ENCODE peak calls at places on chromosome 7, in six cellular contexts. One of them, this sample, is unnamed.
A peak's percentile ranks its signal among the peaks of the same experiment; 100 is the strongest.

GRCh38 chr7:122675011-122675410 is 23.9 kb downstream of the RNF133 start:
- DNase-seq in tibial artery: no peak
- DNase-seq in AG04449: no peak
- DNase-seq in endothelial cell: no peak
- DNase-seq in body of pancreas: no peak
- DNase-seq in lower lobe of right lung: no peak
- DNase-seq in this sample: no peak

GRCh38 chr7:2181077-2181854 is 51.5 kb downstream of the MAD1L1 start:
- DNase-seq in body of pancreas: no peak
- DNase-seq in AG04449: no peak
- DNase-seq in endothelial cell: no peak
- DNase-seq in lower lobe of right lung: no peak
- DNase-seq in tibial artery: no peak
- DNase-seq in this sample: no peak

GRCh38 chr7:97858221-97858620 is 14.0 kb downstream of the ASNS start:
- DNase-seq in lower lobe of right lung: no peak
- DNase-seq in endothelial cell: no peak
- DNase-seq in AG04449: no peak
- DNase-seq in body of pancreas: no peak
- DNase-seq in tibial artery: no peak
- DNase-seq in this sample: no peak

GRCh38 chr7:155291045-155291530 is 6.6 kb upstream of the INSIG1 start:
- DNase-seq in tibial artery: no peak
- DNase-seq in AG04449: no peak
- DNase-seq in lower lobe of right lung: peak; percentile 67
- DNase-seq in endothelial cell: no peak
- DNase-seq in body of pancreas: peak; percentile 29
- DNase-seq in this sample: no peak

GRCh38 chr7:76222839-76223238 is 21.1 kb downstream of the SRRM3 start:
- DNase-seq in lower lobe of right lung: no peak
- DNase-seq in body of pancreas: no peak
- DNase-seq in tibial artery: no peak
- DNase-seq in AG04449: no peak
- DNase-seq in endothelial cell: no peak
- DNase-seq in this sample: no peak

GRCh38 chr7:138478499-138478908 is 18.4 kb downstream of the TRIM24 start:
- DNase-seq in body of pancreas: peak; percentile 40
- DNase-seq in endothelial cell: no peak
- DNase-seq in tibial artery: no peak
- DNase-seq in AG04449: no peak
- DNase-seq in lower lobe of right lung: no peak
- DNase-seq in this sample: no peak

GRCh38 chr7:130380121-130380860 is at the start of gene CPA1:
- DNase-seq in endothelial cell: no peak
- DNase-seq in body of pancreas: peak; percentile 96
- DNase-seq in lower lobe of right lung: no peak
- DNase-seq in tibial artery: no peak
- DNase-seq in AG04449: no peak
- DNase-seq in this sample: peak; percentile 75

GRCh38 chr7:99096124-99096887 is 47.6 kb downstream of the SMURF1 start:
- DNase-seq in lower lobe of right lung: no peak
- DNase-seq in AG04449: no peak
- DNase-seq in body of pancreas: peak; percentile 56
- DNase-seq in endothelial cell: no peak
- DNase-seq in tibial artery: no peak
- DNase-seq in this sample: no peak

GRCh38 chr7:129958643-129959479 is 6.1 kb upstream of the UBE2H start:
- DNase-seq in endothelial cell: peak; percentile 56
- DNase-seq in lower lobe of right lung: no peak
- DNase-seq in tibial artery: no peak
- DNase-seq in AG04449: peak; percentile 33
- DNase-seq in body of pancreas: peak; percentile 76
- DNase-seq in this sample: peak; percentile 18

GRCh38 chr7:148535227-148535626 is 55.3 kb upstream of the C7orf33 start:
- DNase-seq in lower lobe of right lung: no peak
- DNase-seq in tibial artery: no peak
- DNase-seq in body of pancreas: no peak
- DNase-seq in endothelial cell: no peak
- DNase-seq in AG04449: no peak
- DNase-seq in this sample: no peak

GRCh38 chr7:6154542-6155404 is 117.7 kb downstream of the CYTH3 start:
- DNase-seq in endothelial cell: no peak
- DNase-seq in body of pancreas: no peak
- DNase-seq in lower lobe of right lung: no peak
- DNase-seq in tibial artery: peak; percentile 53
- DNase-seq in AG04449: no peak
- DNase-seq in this sample: peak; percentile 95

GRCh38 chr7:148419856-148420508 is 170.6 kb upstream of the C7orf33 start:
- DNase-seq in lower lobe of right lung: no peak
- DNase-seq in tibial artery: no peak
- DNase-seq in endothelial cell: no peak
- DNase-seq in body of pancreas: no peak
- DNase-seq in AG04449: no peak
- DNase-seq in this sample: no peak

GRCh38 chr7:102431617-102432298 is 1.6 kb upstream of the ORAI2 start:
- DNase-seq in tibial artery: no peak
- DNase-seq in lower lobe of right lung: no peak
- DNase-seq in AG04449: no peak
- DNase-seq in body of pancreas: no peak
- DNase-seq in endothelial cell: no peak
- DNase-seq in this sample: no peak

GRCh38 chr7:25859732-25860131 is 292.3 kb upstream of the NFE2L3 start:
- DNase-seq in endothelial cell: no peak
- DNase-seq in body of pancreas: no peak
- DNase-seq in tibial artery: no peak
- DNase-seq in AG04449: no peak
- DNase-seq in lower lobe of right lung: no peak
- DNase-seq in this sample: no peak

GRCh38 chr7:22864855-22865606 is 42.4 kb upstream of the TOMM7 start:
- DNase-seq in AG04449: no peak
- DNase-seq in endothelial cell: no peak
- DNase-seq in body of pancreas: no peak
- DNase-seq in lower lobe of right lung: no peak
- DNase-seq in tibial artery: no peak
- DNase-seq in this sample: no peak

GRCh38 chr7:132326878-132327589 is 249.2 kb downstream of the PLXNA4 start:
- DNase-seq in AG04449: no peak
- DNase-seq in tibial artery: no peak
- DNase-seq in endothelial cell: no peak
- DNase-seq in body of pancreas: no peak
- DNase-seq in lower lobe of right lung: no peak
- DNase-seq in this sample: no peak

GRCh38 chr7:78794101-78794500 is 659.4 kb downstream of the MAGI2 start:
- DNase-seq in tibial artery: no peak
- DNase-seq in body of pancreas: no peak
- DNase-seq in lower lobe of right lung: no peak
- DNase-seq in endothelial cell: no peak
- DNase-seq in AG04449: peak; percentile 62
- DNase-seq in this sample: no peak

GRCh38 chr7:132654150-132654549 is 77.9 kb upstream of the PLXNA4 start:
- DNase-seq in AG04449: no peak
- DNase-seq in endothelial cell: peak; percentile 17
- DNase-seq in body of pancreas: no peak
- DNase-seq in tibial artery: no peak
- DNase-seq in lower lobe of right lung: no peak
- DNase-seq in this sample: no peak

GRCh38 chr7:5681423-5681822 is 100.0 kb downstream of the RNF216 start:
- DNase-seq in tibial artery: no peak
- DNase-seq in endothelial cell: no peak
- DNase-seq in lower lobe of right lung: no peak
- DNase-seq in AG04449: no peak
- DNase-seq in body of pancreas: no peak
- DNase-seq in this sample: peak; percentile 8

GRCh38 chr7:157839226-157839625 is 502.4 kb downstream of the DNAJB6 start:
- DNase-seq in AG04449: no peak
- DNase-seq in lower lobe of right lung: no peak
- DNase-seq in body of pancreas: no peak
- DNase-seq in endothelial cell: no peak
- DNase-seq in tibial artery: no peak
- DNase-seq in this sample: no peak

GRCh38 chr7:71795373-71795772 is 616.8 kb downstream of the CALN1 start:
- DNase-seq in AG04449: no peak
- DNase-seq in tibial artery: no peak
- DNase-seq in endothelial cell: no peak
- DNase-seq in lower lobe of right lung: no peak
- DNase-seq in body of pancreas: no peak
- DNase-seq in this sample: no peak

GRCh38 chr7:155001756-155002410 is 1.0 kb downstream of the PAXIP1 start:
- DNase-seq in lower lobe of right lung: no peak
- DNase-seq in body of pancreas: no peak
- DNase-seq in endothelial cell: no peak
- DNase-seq in tibial artery: no peak
- DNase-seq in AG04449: no peak
- DNase-seq in this sample: no peak

GRCh38 chr7:106039486-106040060 is 72.5 kb downstream of the SYPL1 start:
- DNase-seq in tibial artery: no peak
- DNase-seq in endothelial cell: no peak
- DNase-seq in lower lobe of right lung: no peak
- DNase-seq in body of pancreas: no peak
- DNase-seq in AG04449: peak; percentile 75
- DNase-seq in this sample: no peak

GRCh38 chr7:115851291-115851690 is 179.3 kb downstream of the TFEC start:
- DNase-seq in endothelial cell: no peak
- DNase-seq in tibial artery: no peak
- DNase-seq in lower lobe of right lung: no peak
- DNase-seq in body of pancreas: no peak
- DNase-seq in AG04449: no peak
- DNase-seq in this sample: no peak

DNA sequence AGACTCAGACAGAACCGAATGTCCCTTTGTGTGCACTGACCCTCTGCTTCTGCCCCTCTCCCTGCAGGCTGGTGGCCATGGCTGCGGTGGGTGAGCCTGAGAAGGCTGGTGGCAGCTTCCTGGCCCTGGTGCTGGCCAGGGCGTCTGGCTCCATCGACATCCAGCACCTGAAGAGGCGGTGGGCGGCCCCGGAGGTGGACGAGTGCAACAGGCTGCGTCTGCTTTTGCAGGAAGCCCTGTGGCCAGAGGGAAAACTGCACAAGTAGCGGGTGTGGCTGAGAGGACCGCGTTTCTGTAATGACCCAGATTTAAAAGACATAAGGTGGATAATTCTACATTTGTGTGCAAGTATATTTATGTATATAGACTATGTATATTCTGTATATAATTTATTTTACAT is 89.2 kb downstream of the DYNC2I1 start:
- DNase-seq in AG04449: no peak
- DNase-seq in endothelial cell: no peak
- DNase-seq in lower lobe of right lung: no peak
- DNase-seq in tibial artery: no peak
- DNase-seq in body of pancreas: no peak
- DNase-seq in this sample: no peak
- TF ChIP-seq CTCF in AG04449: no peak
- TF ChIP-seq CTCF in endothelial cell: no peak
- TF ChIP-seq CTCF in lower lobe of right lung: no peak
- TF ChIP-seq CTCF in tibial artery: no peak
- TF ChIP-seq CTCF in body of pancreas: no peak
- TF ChIP-seq CTCF in this sample: no peak

GRCh38 chr7:37160656-37161055 is 288.0 kb downstream of the ELMO1 start:
- DNase-seq in endothelial cell: no peak
- DNase-seq in body of pancreas: no peak
- DNase-seq in lower lobe of right lung: no peak
- DNase-seq in tibial artery: no peak
- DNase-seq in AG04449: no peak
- DNase-seq in this sample: no peak
- TF ChIP-seq CTCF in endothelial cell: no peak
- TF ChIP-seq CTCF in body of pancreas: no peak
- TF ChIP-seq CTCF in lower lobe of right lung: no peak
- TF ChIP-seq CTCF in tibial artery: no peak
- TF ChIP-seq CTCF in AG04449: no peak
- TF ChIP-seq CTCF in this sample: no peak

DNA sequence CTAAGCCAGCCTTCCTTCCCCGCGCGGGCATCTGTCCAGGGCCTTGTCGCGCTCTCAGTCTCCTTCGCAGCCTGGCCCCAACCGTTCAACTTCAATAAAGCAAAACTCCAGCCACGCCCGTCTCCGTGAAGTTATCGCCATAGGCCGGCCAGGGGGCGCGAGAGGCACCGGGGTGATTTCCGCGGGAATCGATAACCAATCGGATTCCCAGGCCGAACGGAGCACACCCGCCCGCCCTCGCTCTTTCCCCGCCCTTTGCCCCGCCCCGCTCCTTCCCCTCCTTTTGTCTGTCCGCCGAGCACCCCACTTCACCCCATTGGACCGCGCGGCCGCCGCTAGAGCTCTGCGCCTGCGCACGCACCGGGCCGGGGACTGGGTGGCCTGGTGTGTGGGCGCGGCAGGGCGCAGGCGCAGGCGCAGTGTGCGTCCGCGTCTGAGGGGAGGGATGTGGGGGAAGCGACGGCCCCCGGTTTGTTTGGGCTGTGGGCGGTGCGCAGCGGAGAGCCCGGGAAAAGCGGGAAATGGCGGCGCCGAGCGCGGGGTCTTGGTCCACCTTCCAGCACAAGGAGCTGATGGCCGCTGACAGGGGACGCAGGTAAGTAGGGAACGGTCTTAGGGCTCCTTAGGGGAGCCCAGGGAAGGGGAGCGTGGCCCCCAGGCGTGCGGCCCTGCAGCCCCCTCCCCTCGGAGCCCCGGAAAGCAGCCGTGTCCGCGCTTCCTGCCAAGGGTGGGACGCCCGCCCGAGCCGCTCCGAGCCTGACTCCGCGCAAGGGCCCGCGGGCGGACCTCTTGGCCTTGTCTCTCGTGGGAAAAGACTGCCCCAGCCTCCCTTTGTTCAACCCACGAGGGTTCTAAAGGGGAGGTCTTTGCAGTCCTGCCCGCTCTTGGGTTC is at the start of gene CASP2:
- DNase-seq in lower lobe of right lung: peak; percentile 98
- DNase-seq in endothelial cell: peak; percentile 98
- DNase-seq in body of pancreas: peak; percentile 98
- DNase-seq in tibial artery: peak; percentile 99
- DNase-seq in AG04449: peak; percentile 63
- DNase-seq in this sample: peak; percentile 99
- TF ChIP-seq CTCF in lower lobe of right lung: peak; percentile 54
- TF ChIP-seq CTCF in endothelial cell: no peak
- TF ChIP-seq CTCF in body of pancreas: peak; percentile 42
- TF ChIP-seq CTCF in tibial artery: peak; percentile 38
- TF ChIP-seq CTCF in AG04449: peak; percentile 48
- TF ChIP-seq CTCF in this sample: peak; percentile 74

GRCh38 chr7:159158125-159158887 is 13.6 kb upstream of the VIPR2 start:
- DNase-seq in body of pancreas: no peak
- DNase-seq in AG04449: no peak
- DNase-seq in endothelial cell: no peak
- DNase-seq in lower lobe of right lung: no peak
- DNase-seq in tibial artery: peak; percentile 33
- DNase-seq in this sample: no peak

GRCh38 chr7:159157714-159158113 is 13.0 kb upstream of the VIPR2 start:
- DNase-seq in lower lobe of right lung: no peak
- DNase-seq in body of pancreas: no peak
- DNase-seq in tibial artery: no peak
- DNase-seq in AG04449: no peak
- DNase-seq in endothelial cell: no peak
- DNase-seq in this sample: no peak

GRCh38 chr7:159159731-159160130 is 15.1 kb upstream of the VIPR2 start:
- DNase-seq in body of pancreas: no peak
- DNase-seq in lower lobe of right lung: no peak
- DNase-seq in endothelial cell: no peak
- DNase-seq in tibial artery: no peak
- DNase-seq in AG04449: no peak
- DNase-seq in this sample: no peak

GRCh38 chr7:159158888-159159405 is 14.3 kb upstream of the VIPR2 start:
- DNase-seq in endothelial cell: no peak
- DNase-seq in lower lobe of right lung: no peak
- DNase-seq in AG04449: no peak
- DNase-seq in tibial artery: peak; percentile 48
- DNase-seq in body of pancreas: no peak
- DNase-seq in this sample: no peak

GRCh38 chr7:159160450-159160849 is 15.8 kb upstream of the VIPR2 start:
- DNase-seq in endothelial cell: no peak
- DNase-seq in AG04449: no peak
- DNase-seq in tibial artery: no peak
- DNase-seq in body of pancreas: no peak
- DNase-seq in lower lobe of right lung: no peak
- DNase-seq in this sample: no peak
- TF ChIP-seq CTCF in endothelial cell: no peak
- TF ChIP-seq CTCF in AG04449: no peak
- TF ChIP-seq CTCF in tibial artery: no peak
- TF ChIP-seq CTCF in body of pancreas: no peak
- TF ChIP-seq CTCF in lower lobe of right lung: no peak
- TF ChIP-seq CTCF in this sample: no peak

This sample was measured in chondrocyte.